ENCODE peak calls at places on chromosomes 2 and 18, in six cellular contexts. One of them, this sample, is unnamed. For H3K27me3, the result is how much of the 10 kb centered on the place peaks cover.

GRCh38 chr18:63773616-63774015 is 1.6 kb upstream of the SERPINB7 start:
- DNase-seq in gastrocnemius medialis: no peak
- DNase-seq in body of pancreas: no peak
- DNase-seq in prostate gland: no peak
- DNase-seq in transverse colon: no peak
- DNase-seq in uterus: no peak
- DNase-seq in this sample: no peak

GRCh38 chr2:2909086-2910035 is 468.3 kb downstream of the EIPR1 start:
- DNase-seq in gastrocnemius medialis: no peak
- DNase-seq in body of pancreas: no peak
- DNase-seq in prostate gland: no peak
- DNase-seq in transverse colon: no peak
- DNase-seq in uterus: no peak
- DNase-seq in this sample: no peak

GRCh38 chr2:49861821-49862220 is 707.5 kb upstream of the FSHR start:
- DNase-seq in gastrocnemius medialis: no peak
- DNase-seq in body of pancreas: no peak
- DNase-seq in prostate gland: no peak
- DNase-seq in transverse colon: no peak
- DNase-seq in uterus: no peak
- DNase-seq in this sample: no peak

GRCh38 chr18:76685860-76686259 is 136.5 kb upstream of the ZNF236 start:
- DNase-seq in gastrocnemius medialis: no peak
- DNase-seq in body of pancreas: no peak
- DNase-seq in prostate gland: no peak
- DNase-seq in transverse colon: no peak
- DNase-seq in uterus: peak
- DNase-seq in this sample: no peak

GRCh38 chr2:15359716-15360531 is 201.2 kb downstream of the NBAS start:
- DNase-seq in gastrocnemius medialis: no peak
- DNase-seq in body of pancreas: no peak
- DNase-seq in prostate gland: no peak
- DNase-seq in transverse colon: no peak
- DNase-seq in uterus: no peak
- DNase-seq in this sample: no peak

GRCh38 chr2:54722641-54723299 is 692 bp upstream of the EML6 start:
- DNase-seq in gastrocnemius medialis: no peak
- DNase-seq in body of pancreas: no peak
- DNase-seq in prostate gland: no peak
- DNase-seq in transverse colon: no peak
- DNase-seq in uterus: no peak
- DNase-seq in this sample: no peak

GRCh38 chr2:68040078-68040477 is 22.7 kb downstream of the C1D start:
- DNase-seq in gastrocnemius medialis: no peak
- DNase-seq in body of pancreas: no peak
- DNase-seq in prostate gland: no peak
- DNase-seq in transverse colon: no peak
- DNase-seq in uterus: no peak
- DNase-seq in this sample: no peak

GRCh38 chr2:2333076-2333475 is 2.0 kb upstream of the MYT1L start:
- DNase-seq in gastrocnemius medialis: no peak
- DNase-seq in body of pancreas: peak
- DNase-seq in prostate gland: no peak
- DNase-seq in transverse colon: no peak
- DNase-seq in uterus: no peak
- DNase-seq in this sample: no peak

GRCh38 chr2:263774-264492 is at the start of gene SH3YL1:
- DNase-seq in gastrocnemius medialis: no peak
- DNase-seq in body of pancreas: peak
- DNase-seq in prostate gland: peak
- DNase-seq in transverse colon: peak
- DNase-seq in uterus: no peak
- DNase-seq in this sample: peak

GRCh38 chr2:136378712-136379595 is 261.0 kb upstream of the CXCR4 start:
- DNase-seq in gastrocnemius medialis: no peak
- DNase-seq in body of pancreas: peak
- DNase-seq in prostate gland: peak
- DNase-seq in transverse colon: peak
- DNase-seq in uterus: no peak
- DNase-seq in this sample: no peak

GRCh38 chr2:101327863-101328394 is 19.4 kb upstream of the RNF149 start:
- DNase-seq in gastrocnemius medialis: no peak
- DNase-seq in body of pancreas: peak
- DNase-seq in prostate gland: peak
- DNase-seq in transverse colon: peak
- DNase-seq in uterus: no peak
- DNase-seq in this sample: no peak

GRCh38 chr2:8370258-8370802 is 311.5 kb upstream of the ID2 start:
- DNase-seq in gastrocnemius medialis: no peak
- DNase-seq in body of pancreas: no peak
- DNase-seq in prostate gland: no peak
- DNase-seq in transverse colon: no peak
- DNase-seq in uterus: no peak
- DNase-seq in this sample: no peak

GRCh38 chr18:75097491-75098225 is 111.3 kb downstream of the PTGR3 start:
- DNase-seq in gastrocnemius medialis: no peak
- DNase-seq in body of pancreas: no peak
- DNase-seq in prostate gland: no peak
- DNase-seq in transverse colon: no peak
- DNase-seq in uterus: no peak
- DNase-seq in this sample: no peak

GRCh38 chr2:10009811-10010781 is 33.3 kb upstream of the KLF11 start:
- DNase-seq in gastrocnemius medialis: peak
- DNase-seq in body of pancreas: peak
- DNase-seq in prostate gland: no peak
- DNase-seq in transverse colon: peak
- DNase-seq in uterus: peak
- DNase-seq in this sample: peak

GRCh38 chr2:19538411-19538963 is 180.1 kb upstream of the OSR1 start:
- DNase-seq in gastrocnemius medialis: peak
- DNase-seq in body of pancreas: peak
- DNase-seq in prostate gland: no peak
- DNase-seq in transverse colon: peak
- DNase-seq in uterus: peak
- DNase-seq in this sample: peak

GRCh38 chr2:45813003-45813601 is 161.6 kb downstream of the PRKCE start:
- DNase-seq in gastrocnemius medialis: no peak
- DNase-seq in body of pancreas: no peak
- DNase-seq in prostate gland: no peak
- DNase-seq in transverse colon: no peak
- DNase-seq in uterus: peak
- DNase-seq in this sample: peak

GRCh38 chr2:109435866-109436634 is 177.7 kb downstream of the SEPTIN10 start:
- DNase-seq in gastrocnemius medialis: peak
- DNase-seq in body of pancreas: peak
- DNase-seq in prostate gland: no peak
- DNase-seq in transverse colon: no peak
- DNase-seq in uterus: peak
- DNase-seq in this sample: peak

GRCh38 chr2:231395188-231396057 is at the start of gene B3GNT7:
- DNase-seq in gastrocnemius medialis: no peak
- DNase-seq in body of pancreas: peak
- DNase-seq in prostate gland: no peak
- DNase-seq in transverse colon: peak
- DNase-seq in uterus: no peak
- DNase-seq in this sample: no peak

GRCh38 chr2:231392431-231393148 is 2.9 kb upstream of the B3GNT7 start:
- DNase-seq in gastrocnemius medialis: no peak
- DNase-seq in body of pancreas: no peak
- DNase-seq in prostate gland: no peak
- DNase-seq in transverse colon: no peak
- DNase-seq in uterus: no peak
- DNase-seq in this sample: no peak

GRCh38 chr2:231396058-231396821 is 730 bp downstream of the B3GNT7 start:
- DNase-seq in gastrocnemius medialis: no peak
- DNase-seq in body of pancreas: peak
- DNase-seq in prostate gland: no peak
- DNase-seq in transverse colon: no peak
- DNase-seq in uterus: no peak
- DNase-seq in this sample: no peak

GRCh38 chr2:231393149-231394131 is 2.1 kb upstream of the B3GNT7 start:
- DNase-seq in gastrocnemius medialis: no peak
- DNase-seq in body of pancreas: no peak
- DNase-seq in prostate gland: no peak
- DNase-seq in transverse colon: no peak
- DNase-seq in uterus: no peak
- DNase-seq in this sample: no peak

DNA sequence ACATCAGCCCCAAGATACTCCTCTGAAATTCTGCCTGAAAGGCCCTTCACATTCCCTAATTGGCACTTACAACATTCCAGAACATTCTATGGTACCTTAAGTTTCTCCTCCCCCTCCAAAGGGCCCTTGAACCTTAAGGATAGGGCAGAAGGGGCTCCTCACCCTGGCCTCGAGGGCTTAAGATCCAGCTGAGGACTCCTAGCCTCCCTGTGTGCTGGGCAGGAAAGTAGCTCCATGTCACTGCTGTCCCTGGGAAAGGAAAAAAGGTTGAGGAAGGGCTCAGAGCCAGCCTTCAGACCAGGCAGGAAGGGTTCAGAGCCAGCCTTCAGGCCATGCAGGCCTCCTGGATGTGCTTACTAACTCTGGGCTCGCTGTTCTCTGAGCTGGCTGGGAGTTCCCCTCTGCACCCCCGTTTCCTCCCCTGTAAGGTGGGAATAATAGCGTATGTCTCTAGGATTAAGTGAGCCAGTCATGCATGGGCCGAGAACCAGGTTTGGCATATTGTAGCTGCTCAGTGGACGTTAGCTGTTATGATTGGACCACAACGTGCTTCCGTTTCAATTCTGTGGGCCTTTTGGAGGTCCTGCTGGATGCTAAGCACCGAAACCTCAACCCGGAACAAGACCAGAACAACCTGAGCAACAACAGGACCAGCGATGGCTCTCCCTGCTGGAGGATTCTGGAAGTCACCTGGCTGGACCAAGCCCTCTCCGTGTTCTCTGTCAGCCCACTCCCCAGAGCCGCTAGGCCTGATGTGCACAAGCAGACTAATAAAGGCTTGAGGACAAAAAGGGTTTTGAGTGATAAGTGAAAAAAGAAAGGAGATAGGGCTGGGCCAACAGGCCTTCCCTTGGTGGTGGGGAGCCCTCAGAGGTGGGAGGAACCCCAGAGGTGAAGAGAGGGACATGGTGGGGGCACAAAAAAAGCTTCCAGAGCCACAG is 1.0 kb upstream of the B3GNT7 start:
- DNase-seq in gastrocnemius medialis: no peak
- DNase-seq in body of pancreas: peak
- DNase-seq in prostate gland: no peak
- DNase-seq in transverse colon: no peak
- DNase-seq in uterus: no peak
- DNase-seq in this sample: no peak
- TF ChIP-seq POLR2A in gastrocnemius medialis: no peak
- TF ChIP-seq POLR2A in body of pancreas: no peak
- TF ChIP-seq POLR2A in prostate gland: no peak
- TF ChIP-seq POLR2A in transverse colon: no peak
- TF ChIP-seq POLR2A in uterus: no peak
- TF ChIP-seq POLR2A in this sample: no peak

GRCh38 chr2:26687785-26688184 is 4.7 kb upstream of the KCNK3 start:
- DNase-seq in gastrocnemius medialis: no peak
- DNase-seq in body of pancreas: peak
- DNase-seq in prostate gland: peak
- DNase-seq in transverse colon: no peak
- DNase-seq in uterus: no peak
- DNase-seq in this sample: no peak
- H3K27me3 ChIP-seq in gastrocnemius medialis: under half
- H3K27me3 ChIP-seq in body of pancreas: under half
- H3K27me3 ChIP-seq in prostate gland: under half
- H3K27me3 ChIP-seq in transverse colon: under half
- H3K27me3 ChIP-seq in uterus: under half
- H3K27me3 ChIP-seq in this sample: under half

DNA sequence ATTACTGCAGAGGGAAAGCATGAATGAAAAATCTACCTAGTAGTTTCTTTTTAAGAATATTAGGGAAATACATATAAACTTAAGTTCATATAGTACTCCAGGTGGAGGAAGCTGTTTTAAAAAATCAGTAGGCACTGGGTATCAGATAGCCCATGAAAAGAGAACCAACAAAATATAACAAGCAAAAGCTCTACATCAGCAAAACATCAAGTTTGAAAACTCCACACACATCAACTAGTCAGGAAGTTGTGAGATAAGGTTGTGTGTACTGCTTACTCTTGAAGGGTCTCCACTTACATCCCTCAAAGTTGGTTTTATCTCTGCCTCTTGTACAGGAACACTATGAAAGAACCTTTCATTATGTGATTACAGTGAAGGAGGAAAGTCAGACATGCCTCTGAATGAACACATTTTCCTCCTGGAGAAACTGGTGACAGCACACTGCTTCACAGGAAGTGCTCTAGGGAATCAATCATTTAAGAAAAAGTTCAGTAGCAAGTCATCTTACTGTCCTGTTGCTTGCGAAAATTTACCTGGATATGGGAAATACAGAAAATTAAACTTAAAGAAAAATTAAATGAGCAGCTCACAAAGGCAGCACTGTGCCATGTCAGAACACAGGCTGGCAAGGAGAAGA is 57.7 kb downstream of the THADA start:
- DNase-seq in gastrocnemius medialis: no peak
- DNase-seq in body of pancreas: no peak
- DNase-seq in prostate gland: no peak
- DNase-seq in transverse colon: no peak
- DNase-seq in uterus: no peak
- DNase-seq in this sample: no peak
- H3K27ac ChIP-seq in gastrocnemius medialis: peak
- H3K27ac ChIP-seq in body of pancreas: no peak
- H3K27ac ChIP-seq in prostate gland: peak
- H3K27ac ChIP-seq in transverse colon: peak
- H3K27ac ChIP-seq in uterus: peak
- H3K27ac ChIP-seq in this sample: peak

GRCh38 chr2:232502901-232503791 is 15.5 kb upstream of the ECEL1 start:
- DNase-seq in gastrocnemius medialis: no peak
- DNase-seq in body of pancreas: peak
- DNase-seq in prostate gland: no peak
- DNase-seq in transverse colon: peak
- DNase-seq in uterus: no peak
- DNase-seq in this sample: no peak
- TF ChIP-seq POLR2A in gastrocnemius medialis: no peak
- TF ChIP-seq POLR2A in body of pancreas: no peak
- TF ChIP-seq POLR2A in prostate gland: no peak
- TF ChIP-seq POLR2A in transverse colon: no peak
- TF ChIP-seq POLR2A in uterus: no peak
- TF ChIP-seq POLR2A in this sample: no peak

DNA sequence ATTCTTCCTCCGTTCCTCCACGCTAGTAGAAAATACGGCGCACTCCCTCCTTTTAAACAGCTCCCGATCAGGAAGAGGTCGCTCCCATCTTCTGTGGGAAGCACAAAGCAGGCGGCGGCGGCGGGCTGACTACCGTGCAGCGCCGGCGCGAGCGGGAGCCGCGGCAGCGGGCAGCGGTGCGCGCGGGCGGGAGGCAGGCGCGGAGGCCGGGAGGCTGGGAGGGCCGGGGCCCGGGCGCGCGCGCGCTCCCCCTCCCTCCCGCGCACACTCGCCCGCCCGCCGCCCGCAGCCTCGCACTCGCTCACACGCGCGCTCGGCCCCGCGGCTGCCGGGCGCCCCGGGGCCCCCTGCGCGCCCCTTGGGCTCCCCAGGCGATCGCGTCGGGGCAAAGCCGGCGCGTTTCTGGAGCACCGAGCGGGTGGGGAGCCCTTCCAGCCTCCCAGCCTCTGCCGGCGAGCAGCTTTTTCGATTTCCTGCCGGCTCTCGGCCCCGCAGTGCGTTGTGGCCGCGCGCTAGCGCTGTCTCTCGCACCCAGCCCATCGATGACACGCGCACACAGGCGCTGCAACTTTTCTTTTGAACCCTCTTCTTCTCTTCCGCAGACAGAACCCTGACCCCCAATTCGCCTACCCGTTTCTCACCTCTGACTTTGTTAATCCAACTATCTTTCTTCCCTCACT is at the start of gene SLC8A1:
- DNase-seq in gastrocnemius medialis: no peak
- DNase-seq in body of pancreas: no peak
- DNase-seq in prostate gland: no peak
- DNase-seq in transverse colon: no peak
- DNase-seq in uterus: peak
- DNase-seq in this sample: peak
- H3K27me3 ChIP-seq in gastrocnemius medialis: under half
- H3K27me3 ChIP-seq in body of pancreas: under half
- H3K27me3 ChIP-seq in prostate gland: under half
- H3K27me3 ChIP-seq in transverse colon: under half
- H3K27me3 ChIP-seq in uterus: under half
- H3K27me3 ChIP-seq in this sample: under half

This sample was measured in sigmoid colon.